ENCODE peak calls at places on chromosomes 6 and 20, in ten cellular contexts. E, Y, C, D, V, G, P, S, Z and Q are unnamed samples.

GRCh38 chr20:41304413-41305079 is 13.0 kb downstream of the ZHX3 start:
- DNase-seq in G (no peak), V (no peak), Y (no peak), P (no peak), C (no peak), S (no peak), D (no peak), Z (no peak), E (no peak), Q (no peak)

GRCh38 chr6:33170176-33171095 is 21.8 kb downstream of the COL11A2 start:
- DNase-seq in D (no peak), S (no peak), Y (no peak), C (no peak), G (no peak), P (peak; percentile 24), Z (no peak), V (peak; percentile 51), E (no peak), Q (no peak)

GRCh38 chr6:97440590-97441176 is 157.7 kb upstream of the MMS22L start:
- DNase-seq in D (no peak), G (no peak), V (no peak), Z (no peak), P (no peak), S (no peak), E (no peak), Y (peak; percentile 10), C (peak; percentile 25), Q (no peak)

GRCh38 chr6:52389264-52389625 is 27.3 kb downstream of the PAQR8 start:
- DNase-seq in G (no peak), P (no peak), Z (no peak), C (no peak), D (no peak), E (no peak), Y (no peak), S (no peak), V (no peak), Q (no peak)

GRCh38 chr6:95819939-95820338 is 195.8 kb upstream of the FUT9 start:
- DNase-seq in S (no peak), D (no peak), V (no peak), G (no peak), E (peak; percentile 2), P (no peak), Y (no peak), Z (no peak), C (no peak), Q (no peak)

GRCh38 chr6:145811741-145812140 is 2.9 kb downstream of the FBXO30 start:
- DNase-seq in Y (no peak), G (no peak), Z (no peak), S (no peak), E (no peak), D (no peak), C (no peak), P (no peak), V (no peak), Q (no peak)

GRCh38 chr20:32752458-32753250 is 9.4 kb upstream of the COMMD7 start:
- DNase-seq in S (no peak), P (no peak), Y (no peak), G (no peak), D (no peak), Z (no peak), E (peak; percentile 14), V (no peak), C (no peak), Q (no peak)

GRCh38 chr6:107616776-107617175 is 126.9 kb downstream of the SOBP start:
- DNase-seq in S (no peak), G (no peak), Z (no peak), V (no peak), E (no peak), P (no peak), Y (no peak), D (no peak), C (no peak), Q (no peak)

DNA sequence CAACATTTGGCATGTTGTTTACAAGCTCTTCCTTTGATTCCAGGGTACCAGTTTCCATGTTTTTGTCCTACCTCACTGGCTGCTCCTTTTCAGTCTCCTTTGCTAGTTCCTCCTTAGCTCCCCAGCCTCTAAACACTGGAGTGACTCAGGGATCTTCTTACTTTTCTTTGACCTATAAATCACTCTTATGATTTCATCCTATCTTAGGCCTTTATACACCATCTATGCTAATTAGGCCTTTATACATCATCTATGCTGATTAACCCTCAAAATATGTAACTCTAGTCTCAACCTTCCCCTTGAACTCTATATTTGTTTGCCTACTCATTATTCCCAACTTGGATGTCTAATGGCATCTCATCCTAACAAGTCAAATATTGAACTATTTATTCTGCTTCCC is 9.5 kb downstream of the TMEM30A start:
- DNase-seq in G (no peak), D (no peak), P (no peak), Y (peak; percentile 47), C (no peak), S (no peak), E (no peak), V (no peak), Z (no peak), Q (no peak)
- H3K27ac ChIP-seq in G (no peak overlapping the region), D (no peak overlapping the region), P (no peak overlapping the region), Y (no peak overlapping the region), C (no peak overlapping the region), S (peak overlapping the region; percentile 13), E (no peak overlapping the region), V (no peak overlapping the region), Z (no peak overlapping the region), Q (no peak overlapping the region)

DNA sequence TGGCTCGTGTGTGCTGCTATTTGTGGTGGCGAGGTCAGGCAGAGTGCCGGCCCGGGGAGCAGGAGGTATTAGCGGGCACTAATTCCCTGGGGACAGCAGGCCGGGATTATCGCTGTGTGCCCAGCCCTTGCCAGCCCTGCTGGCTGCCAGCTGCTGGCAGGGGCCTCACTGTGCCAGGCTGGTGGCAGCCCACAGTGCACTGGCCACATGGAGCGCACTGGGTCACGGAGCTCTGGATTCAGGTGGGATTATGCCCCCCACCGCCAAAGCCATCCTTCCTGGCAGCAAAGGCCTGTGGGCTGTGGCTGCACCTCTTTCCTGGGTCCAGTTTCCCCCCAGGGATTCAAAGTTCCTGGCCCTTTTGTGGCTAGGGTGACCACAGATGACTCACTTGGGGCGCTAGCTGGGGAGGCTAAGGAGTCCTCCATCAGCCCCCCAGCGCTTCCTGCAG is 59.7 kb downstream of the YTHDF1 start:
- DNase-seq in Z (no peak), C (no peak), V (no peak), Y (no peak), D (no peak), E (no peak), P (no peak), G (no peak), S (peak; percentile 11), Q (no peak)
- H3K27me3 ChIP-seq in Z (no peaks in the 10 kb centered on the region), C (no peaks in the 10 kb centered on the region), V (peaks cover 44% of the 10 kb centered on the region), Y (no peaks in the 10 kb centered on the region), D (no peaks in the 10 kb centered on the region), E (peaks cover 17% of the 10 kb centered on the region), P (peaks cover 83% of the 10 kb centered on the region), G (peaks cover 7% of the 10 kb centered on the region), S (peaks cover 29% of the 10 kb centered on the region), Q (peaks cover 93% of the 10 kb centered on the region)

GRCh38 chr20:49340161-49340966 is 62.5 kb upstream of the ZNFX1 start:
- DNase-seq in Z (no peak), E (no peak), G (no peak), V (no peak), C (no peak), P (no peak), S (no peak), D (no peak), Y (no peak), Q (peak; percentile 21)

GRCh38 chr20:49339123-49339522 is 61.3 kb upstream of the ZNFX1 start:
- DNase-seq in P (no peak), Y (no peak), E (no peak), V (no peak), C (no peak), D (no peak), S (no peak), G (no peak), Z (no peak), Q (no peak)

GRCh38 chr20:49337357-49337756 is 59.5 kb upstream of the ZNFX1 start:
- DNase-seq in E (no peak), P (no peak), Z (no peak), S (no peak), V (no peak), Y (no peak), D (no peak), G (no peak), C (no peak), Q (no peak)

GRCh38 chr20:49336786-49337185 is 58.9 kb upstream of the ZNFX1 start:
- DNase-seq in S (no peak), Z (no peak), Y (no peak), G (no peak), V (no peak), D (no peak), E (no peak), C (no peak), P (no peak), Q (no peak)

DNA sequence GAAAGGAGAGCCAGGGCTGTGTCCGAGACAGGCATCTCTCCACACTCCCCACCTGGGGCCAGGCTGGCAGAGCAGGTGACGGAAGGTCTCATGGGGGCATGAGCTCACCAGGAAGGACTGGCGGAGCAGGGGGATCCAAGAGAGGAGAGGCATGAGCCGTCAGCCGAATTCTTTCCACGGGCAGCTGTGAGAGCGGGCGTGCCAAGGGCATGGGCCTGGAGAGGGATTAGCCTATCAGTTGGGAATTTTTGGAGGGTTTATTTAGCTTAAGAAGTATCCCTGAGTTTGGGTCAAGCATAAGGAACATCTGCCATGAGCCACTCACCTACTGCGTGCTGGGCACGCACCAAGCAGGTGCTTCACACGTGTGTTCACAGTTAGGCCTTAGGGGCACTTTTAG is 60.2 kb upstream of the ZNFX1 start:
- DNase-seq in E (no peak), C (no peak), Y (no peak), G (no peak), D (no peak), P (no peak), Z (no peak), V (no peak), S (no peak), Q (no peak)
- H3K27ac ChIP-seq in E (no peak overlapping the region), C (no peak overlapping the region), Y (no peak overlapping the region), G (no peak overlapping the region), D (no peak overlapping the region), P (no peak overlapping the region), Z (no peak overlapping the region), V (no peak overlapping the region), S (no peak overlapping the region), Q (no peak overlapping the region)

GRCh38 chr20:57558614-57559285 is 2.2 kb upstream of the PCK1 start:
- DNase-seq in C (no peak), Z (no peak), E (no peak), V (no peak), Y (no peak), G (no peak), D (no peak), P (no peak), S (no peak), Q (no peak)

GRCh38 chr20:57560554-57561355 is at the start of gene PCK1:
- DNase-seq in Z (no peak), V (no peak), G (no peak), Y (no peak), C (no peak), E (peak; percentile 73), P (no peak), D (no peak), S (peak; percentile 46), Q (peak; percentile 60)

GRCh38 chr20:57559286-57559627 is 1.7 kb upstream of the PCK1 start:
- DNase-seq in G (no peak), S (no peak), V (no peak), Y (no peak), P (no peak), Z (no peak), C (no peak), D (no peak), E (no peak), Q (no peak)

GRCh38 chr20:57561356-57562279 is 708 bp downstream of the PCK1 start:
- DNase-seq in D (no peak), Y (no peak), G (no peak), E (no peak), Z (no peak), V (no peak), P (no peak), S (no peak), C (no peak), Q (no peak)

GRCh38 chr20:57559658-57560553 is 1.0 kb upstream of the PCK1 start:
- DNase-seq in S (no peak), P (no peak), G (no peak), Y (no peak), Z (no peak), V (no peak), E (no peak), C (no peak), D (no peak), Q (no peak)
- H3K27me3 ChIP-seq in S (no peaks in the 10 kb centered on the region), P (peaks cover 40% of the 10 kb centered on the region), G (no peaks in the 10 kb centered on the region), Y (no peaks in the 10 kb centered on the region), Z (no peaks in the 10 kb centered on the region), V (peaks cover 18% of the 10 kb centered on the region), E (peaks cover 6% of the 10 kb centered on the region), C (no peaks in the 10 kb centered on the region), D (no peaks in the 10 kb centered on the region), Q (peaks cover 70% of the 10 kb centered on the region)